ENCODE peak calls at places on chromosomes 13 and 19, in five cellular contexts. R, O, V, J and U are unnamed samples. For H3K27me3, the result is how much of the 10 kb centered on the place peaks cover.

GRCh38 chr19:35558400-35559280 is 4.8 kb downstream of the ATP4A start:
- DNase-seq in O (no peak), J (no peak), R (no peak), V (no peak), U (no peak)

GRCh38 chr19:20078696-20079095 is 896 bp downstream of the ZNF90 start:
- DNase-seq in O (peak), V (no peak), J (peak), R (peak), U (peak)

GRCh38 chr13:45136741-45137500 is 16.6 kb downstream of the GTF2F2 start:
- DNase-seq in R (no peak), J (no peak), O (no peak), V (no peak), U (peak)

GRCh38 chr19:13718733-13719132 is 45.6 kb upstream of the MRI1 start:
- DNase-seq in R (peak), V (peak), O (peak), J (peak), U (peak)

GRCh38 chr13:77377016-77377415 is 50.1 kb upstream of the MYCBP2 start:
- DNase-seq in R (no peak), O (peak), V (no peak), J (no peak), U (no peak)

GRCh38 chr19:40663712-40664692 is 26.4 kb downstream of the NUMBL start:
- DNase-seq in O (no peak), R (peak), V (no peak), J (peak), U (no peak)

GRCh38 chr19:2775556-2776430 is 7.3 kb downstream of the SGTA start:
- DNase-seq in J (peak), O (no peak), R (peak), V (peak), U (no peak)

GRCh38 chr19:12623361-12624031 is 12.8 kb downstream of the ZNF791 start:
- DNase-seq in R (no peak), O (no peak), J (no peak), V (no peak), U (no peak)

GRCh38 chr13:112877066-112877465 is 91.9 kb upstream of the MCF2L start:
- DNase-seq in R (no peak), J (no peak), V (no peak), O (no peak), U (no peak)
- TF ChIP-seq CTCF in R (no peak), J (no peak), V (no peak), O (no peak), U (no peak)

GRCh38 chr19:29504454-29504853 is 21.3 kb upstream of the VSTM2B start:
- DNase-seq in V (no peak), O (no peak), J (no peak), R (no peak), U (no peak)
- H3K27me3 ChIP-seq in V (under half), O (under half), J (under half), R (under half), U (under half)

GRCh38 chr19:7504684-7505083 is 11.2 kb upstream of the ZNF358 start:
- DNase-seq in O (no peak), J (no peak), V (no peak), R (no peak), U (no peak)

GRCh38 chr19:7502552-7502951 is 13.4 kb upstream of the ZNF358 start:
- DNase-seq in J (no peak), O (no peak), R (no peak), V (no peak), U (no peak)

GRCh38 chr19:7505288-7505681 is 10.6 kb upstream of the ZNF358 start:
- DNase-seq in R (no peak), J (no peak), V (no peak), O (no peak), U (no peak)

GRCh38 chr19:7497292-7497691 is 8.5 kb upstream of the PEX11G start:
- DNase-seq in J (no peak), O (no peak), V (no peak), R (no peak), U (no peak)

GRCh38 chr19:7500811-7501450 is 12.1 kb upstream of the PEX11G start:
- DNase-seq in O (peak), V (no peak), J (no peak), R (peak), U (no peak)
- H3K4me3 ChIP-seq in O (peak), V (peak), J (peak), R (peak), U (peak)

GRCh38 chr19:10551698-10552301 is 8.1 kb downstream of the ATG4D start:
- DNase-seq in O (no peak), V (no peak), R (no peak), J (no peak), U (peak)
- TF ChIP-seq CTCF in O (peak), V (no peak), R (peak), J (no peak), U (peak)

GRCh38 chr19:6319376-6319775 is 14.0 kb downstream of the ACER1 start:
- DNase-seq in J (no peak), R (no peak), V (no peak), O (no peak), U (no peak)
- H3K27me3 ChIP-seq in J (under half), R (under half), V (under half), O (under half), U (under half)

GRCh38 chr13:33349314-33349995 is 63.9 kb upstream of the STARD13 start:
- DNase-seq in J (peak), R (peak), O (no peak), V (no peak), U (no peak)
- H3K4me3 ChIP-seq in J (peak), R (peak), O (peak), V (peak), U (peak)

DNA sequence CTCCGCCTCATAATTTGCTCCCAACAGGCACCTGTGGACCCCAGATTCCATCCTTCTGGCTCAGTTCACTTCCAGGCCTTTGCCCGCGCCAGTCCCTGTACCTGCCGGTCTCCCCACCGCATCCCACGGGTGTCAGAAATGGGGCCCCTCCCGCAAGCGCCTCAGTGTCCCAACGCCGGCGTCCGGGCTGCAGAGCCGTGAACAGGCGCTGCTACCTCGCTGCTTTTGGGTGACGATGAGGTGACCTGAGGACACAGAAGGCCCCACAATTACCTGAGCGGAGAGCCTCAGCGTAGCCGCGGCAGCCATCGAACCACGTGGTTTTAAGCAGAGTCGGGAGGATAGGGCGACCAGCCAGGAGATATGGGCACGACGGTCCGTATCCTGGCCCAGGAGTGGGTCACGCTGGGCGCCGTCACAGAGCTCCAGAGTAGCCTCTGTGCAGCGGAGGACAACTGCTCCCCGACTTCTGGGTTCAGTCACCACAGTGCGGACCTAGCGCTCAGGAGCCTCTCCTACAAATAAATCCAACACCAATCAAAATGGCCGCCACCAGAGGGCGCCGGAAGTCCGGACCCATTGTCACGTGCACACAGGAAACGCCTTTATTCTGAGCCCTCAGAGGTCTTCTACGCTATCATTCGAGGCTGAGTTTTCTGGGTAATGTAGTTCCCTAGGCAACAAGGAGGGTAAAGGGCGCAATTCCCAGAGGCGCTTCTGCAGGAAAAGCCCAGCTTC is at the start of gene ZNF814:
- DNase-seq in J (peak), R (peak), O (peak), V (peak), U (peak)
- TF ChIP-seq CTCF in J (peak), R (peak), O (peak), V (peak), U (peak)